ENCODE peak calls at places on chromosomes 3 and 15, in eight cellular contexts. Z, Q, D, O, G, U, N and E are unnamed samples.

GRCh38 chr3:72080101-72080500 is 295.2 kb upstream of the PROK2 start:
- DNase-seq in Z (no peak), Q (no peak), D (no peak), O (no peak), G (no peak), U (no peak), N (no peak), E (no peak)

GRCh38 chr3:172369590-172370259 is 78.5 kb downstream of the GHSR start:
- DNase-seq in Z (no peak), Q (no peak), D (no peak), O (no peak), G (no peak), U (no peak), N (no peak), E (no peak)

GRCh38 chr15:49843725-49844124 is 222.9 kb downstream of the DTWD1 start:
- DNase-seq in Z (no peak), Q (no peak), D (no peak), O (no peak), G (no peak), U (no peak), N (no peak), E (no peak)

GRCh38 chr15:74978503-74978902 is 16.9 kb upstream of the SCAMP5 start:
- DNase-seq in Z (peak), Q (peak), D (peak), O (peak), G (no peak), U (no peak), N (peak), E (no peak)

GRCh38 chr15:63372018-63372705 is 9.5 kb downstream of the CA12 start:
- DNase-seq in Z (no peak), Q (peak), D (peak), O (peak), G (no peak), U (peak), N (no peak), E (peak)

GRCh38 chr3:61774279-61774890 is 213.0 kb downstream of the PTPRG start:
- DNase-seq in Z (no peak), Q (no peak), D (peak), O (no peak), G (no peak), U (no peak), N (no peak), E (no peak)

GRCh38 chr15:69976366-69976994 is 121.2 kb downstream of the TLE3 start:
- DNase-seq in Z (no peak), Q (peak), D (peak), O (peak), G (peak), U (peak), N (no peak), E (no peak)

GRCh38 chr15:65085990-65086679 is 9.6 kb downstream of the KBTBD13 start:
- DNase-seq in Z (no peak), Q (no peak), D (peak), O (peak), G (no peak), U (no peak), N (no peak), E (no peak)

GRCh38 chr15:81302605-81303204 is 21.2 kb downstream of the STARD5 start:
- DNase-seq in Z (no peak), Q (no peak), D (no peak), O (no peak), G (no peak), U (no peak), N (no peak), E (no peak)

GRCh38 chr3:43378066-43378935 is 92.0 kb downstream of the SNRK start:
- DNase-seq in Z (no peak), Q (peak), D (peak), O (peak), G (peak), U (peak), N (peak), E (no peak)

GRCh38 chr3:14906355-14906960 is 40.9 kb upstream of the NR2C2 start:
- DNase-seq in Z (no peak), Q (no peak), D (no peak), O (no peak), G (no peak), U (no peak), N (no peak), E (no peak)

GRCh38 chr3:175336406-175337133 is 477.4 kb downstream of the NAALADL2 start:
- DNase-seq in Z (no peak), Q (no peak), D (no peak), O (no peak), G (no peak), U (no peak), N (no peak), E (no peak)

GRCh38 chr3:54046677-54047214 is 75.6 kb upstream of the CACNA2D3 start:
- DNase-seq in Z (no peak), Q (peak), D (peak), O (no peak), G (no peak), U (no peak), N (no peak), E (no peak)

GRCh38 chr3:148861277-148861869 is 3.7 kb upstream of the CPA3 start:
- DNase-seq in Z (no peak), Q (peak), D (peak), O (no peak), G (no peak), U (no peak), N (no peak), E (no peak)

GRCh38 chr3:171192176-171192854 is 165.8 kb upstream of the SLC2A2 start:
- DNase-seq in Z (no peak), Q (peak), D (peak), O (no peak), G (no peak), U (peak), N (no peak), E (no peak)

GRCh38 chr15:56042523-56042922 is 49.1 kb upstream of the NEDD4 start:
- DNase-seq in Z (no peak), Q (no peak), D (no peak), O (no peak), G (no peak), U (no peak), N (no peak), E (no peak)

GRCh38 chr3:153162513-153163348 is 705 bp downstream of the RAP2B start:
- DNase-seq in Z (peak), Q (peak), D (peak), O (peak), G (no peak), U (no peak), N (peak), E (peak)